ENCODE peak calls at places on chromosomes 5 and 9, in six cellular contexts. One of them, this sample, is unnamed.

GRCh38 chr5:1507016-1507375 is 16.8 kb downstream of the LPCAT1 start:
- DNase-seq in astrocyte of the spinal cord: no peak
- DNase-seq in activated T-cell treated with anti-CD3 and anti-CD28 coated beads for 1 hour: no peak
- DNase-seq in T-helper 2 cell: no peak
- DNase-seq in H9: no peak
- DNase-seq in ecto neural progenitor cell: no peak
- DNase-seq in this sample: no peak

GRCh38 chr5:165138261-165138660 is 1632.8 kb downstream of the MAT2B start:
- DNase-seq in astrocyte of the spinal cord: peak
- DNase-seq in activated T-cell treated with anti-CD3 and anti-CD28 coated beads for 1 hour: no peak
- DNase-seq in ecto neural progenitor cell: no peak
- DNase-seq in T-helper 2 cell: no peak
- DNase-seq in H9: no peak
- DNase-seq in this sample: no peak

GRCh38 chr9:108709922-108710321 is 145.9 kb downstream of the ACTL7B start:
- DNase-seq in ecto neural progenitor cell: no peak
- DNase-seq in H9: no peak
- DNase-seq in activated T-cell treated with anti-CD3 and anti-CD28 coated beads for 1 hour: no peak
- DNase-seq in T-helper 2 cell: no peak
- DNase-seq in astrocyte of the spinal cord: no peak
- DNase-seq in this sample: no peak

GRCh38 chr5:58893551-58893950 is 310.7 kb downstream of the RAB3C start:
- DNase-seq in activated T-cell treated with anti-CD3 and anti-CD28 coated beads for 1 hour: no peak
- DNase-seq in T-helper 2 cell: no peak
- DNase-seq in H9: no peak
- DNase-seq in ecto neural progenitor cell: no peak
- DNase-seq in astrocyte of the spinal cord: no peak
- DNase-seq in this sample: no peak

GRCh38 chr5:8070138-8070537 is 201.2 kb downstream of the MTRR start:
- DNase-seq in astrocyte of the spinal cord: no peak
- DNase-seq in ecto neural progenitor cell: no peak
- DNase-seq in T-helper 2 cell: no peak
- DNase-seq in activated T-cell treated with anti-CD3 and anti-CD28 coated beads for 1 hour: no peak
- DNase-seq in H9: no peak
- DNase-seq in this sample: no peak

GRCh38 chr9:124786881-124787573 is 10.1 kb downstream of the OLFML2A start:
- DNase-seq in astrocyte of the spinal cord: no peak
- DNase-seq in T-helper 2 cell: no peak
- DNase-seq in H9: no peak
- DNase-seq in activated T-cell treated with anti-CD3 and anti-CD28 coated beads for 1 hour: no peak
- DNase-seq in ecto neural progenitor cell: no peak
- DNase-seq in this sample: no peak

GRCh38 chr5:150346592-150346991 is 10.9 kb upstream of the TCOF1 start:
- DNase-seq in T-helper 2 cell: no peak
- DNase-seq in activated T-cell treated with anti-CD3 and anti-CD28 coated beads for 1 hour: no peak
- DNase-seq in H9: no peak
- DNase-seq in astrocyte of the spinal cord: no peak
- DNase-seq in ecto neural progenitor cell: no peak
- DNase-seq in this sample: no peak

GRCh38 chr5:105952875-105953274 is 1717.9 kb downstream of the EFNA5 start:
- DNase-seq in astrocyte of the spinal cord: no peak
- DNase-seq in T-helper 2 cell: no peak
- DNase-seq in H9: no peak
- DNase-seq in ecto neural progenitor cell: no peak
- DNase-seq in activated T-cell treated with anti-CD3 and anti-CD28 coated beads for 1 hour: no peak
- DNase-seq in this sample: no peak

GRCh38 chr5:134438641-134439621 is 27.2 kb upstream of the CDKN2AIPNL start:
- DNase-seq in T-helper 2 cell: no peak
- DNase-seq in ecto neural progenitor cell: no peak
- DNase-seq in H9: peak
- DNase-seq in activated T-cell treated with anti-CD3 and anti-CD28 coated beads for 1 hour: no peak
- DNase-seq in astrocyte of the spinal cord: peak
- DNase-seq in this sample: no peak

GRCh38 chr9:125246261-125246667 is 5.1 kb upstream of the HSPA5 start:
- DNase-seq in H9: no peak
- DNase-seq in ecto neural progenitor cell: no peak
- DNase-seq in astrocyte of the spinal cord: no peak
- DNase-seq in T-helper 2 cell: no peak
- DNase-seq in activated T-cell treated with anti-CD3 and anti-CD28 coated beads for 1 hour: no peak
- DNase-seq in this sample: no peak

GRCh38 chr5:140627972-140628371 is 5.0 kb downstream of the CD14 start:
- DNase-seq in ecto neural progenitor cell: no peak
- DNase-seq in activated T-cell treated with anti-CD3 and anti-CD28 coated beads for 1 hour: no peak
- DNase-seq in H9: no peak
- DNase-seq in astrocyte of the spinal cord: no peak
- DNase-seq in T-helper 2 cell: no peak
- DNase-seq in this sample: no peak

GRCh38 chr5:58582004-58582403 is 871 bp upstream of the RAB3C start:
- DNase-seq in H9: peak
- DNase-seq in ecto neural progenitor cell: peak
- DNase-seq in activated T-cell treated with anti-CD3 and anti-CD28 coated beads for 1 hour: no peak
- DNase-seq in T-helper 2 cell: no peak
- DNase-seq in astrocyte of the spinal cord: no peak
- DNase-seq in this sample: no peak

GRCh38 chr5:157020508-157021213 is 38.3 kb downstream of the HAVCR1 start:
- DNase-seq in ecto neural progenitor cell: no peak
- DNase-seq in T-helper 2 cell: no peak
- DNase-seq in astrocyte of the spinal cord: no peak
- DNase-seq in H9: no peak
- DNase-seq in activated T-cell treated with anti-CD3 and anti-CD28 coated beads for 1 hour: no peak
- DNase-seq in this sample: no peak

GRCh38 chr9:17725399-17726010 is 146.6 kb downstream of the SH3GL2 start:
- DNase-seq in astrocyte of the spinal cord: no peak
- DNase-seq in H9: no peak
- DNase-seq in ecto neural progenitor cell: no peak
- DNase-seq in T-helper 2 cell: no peak
- DNase-seq in activated T-cell treated with anti-CD3 and anti-CD28 coated beads for 1 hour: no peak
- DNase-seq in this sample: no peak

GRCh38 chr9:125536184-125537152 is 170.5 kb downstream of the MAPKAP1 start:
- DNase-seq in ecto neural progenitor cell: peak
- DNase-seq in T-helper 2 cell: no peak
- DNase-seq in astrocyte of the spinal cord: no peak
- DNase-seq in H9: no peak
- DNase-seq in activated T-cell treated with anti-CD3 and anti-CD28 coated beads for 1 hour: no peak
- DNase-seq in this sample: no peak

GRCh38 chr9:12604154-12604825 is 88.9 kb upstream of the TYRP1 start:
- DNase-seq in astrocyte of the spinal cord: peak
- DNase-seq in ecto neural progenitor cell: no peak
- DNase-seq in H9: no peak
- DNase-seq in activated T-cell treated with anti-CD3 and anti-CD28 coated beads for 1 hour: no peak
- DNase-seq in T-helper 2 cell: no peak
- DNase-seq in this sample: no peak

GRCh38 chr5:127813633-127814171 is 110.5 kb downstream of the CCDC192 start:
- DNase-seq in activated T-cell treated with anti-CD3 and anti-CD28 coated beads for 1 hour: no peak
- DNase-seq in H9: no peak
- DNase-seq in astrocyte of the spinal cord: peak
- DNase-seq in T-helper 2 cell: no peak
- DNase-seq in ecto neural progenitor cell: peak
- DNase-seq in this sample: no peak

GRCh38 chr5:154794525-154795234 is 39.5 kb downstream of the LARP1 start:
- DNase-seq in activated T-cell treated with anti-CD3 and anti-CD28 coated beads for 1 hour: no peak
- DNase-seq in H9: no peak
- DNase-seq in astrocyte of the spinal cord: peak
- DNase-seq in ecto neural progenitor cell: no peak
- DNase-seq in T-helper 2 cell: no peak
- DNase-seq in this sample: no peak

GRCh38 chr5:4984461-4984860 is 155.7 kb upstream of the ADAMTS16 start:
- DNase-seq in ecto neural progenitor cell: no peak
- DNase-seq in activated T-cell treated with anti-CD3 and anti-CD28 coated beads for 1 hour: no peak
- DNase-seq in H9: no peak
- DNase-seq in astrocyte of the spinal cord: no peak
- DNase-seq in T-helper 2 cell: no peak
- DNase-seq in this sample: no peak

GRCh38 chr5:35745666-35746065 is 111.0 kb upstream of the IL7R start:
- DNase-seq in ecto neural progenitor cell: no peak
- DNase-seq in H9: no peak
- DNase-seq in activated T-cell treated with anti-CD3 and anti-CD28 coated beads for 1 hour: no peak
- DNase-seq in astrocyte of the spinal cord: no peak
- DNase-seq in T-helper 2 cell: no peak
- DNase-seq in this sample: no peak

GRCh38 chr9:135524130-135524861 is 3.1 kb downstream of the LCN1 start:
- DNase-seq in H9: no peak
- DNase-seq in activated T-cell treated with anti-CD3 and anti-CD28 coated beads for 1 hour: no peak
- DNase-seq in astrocyte of the spinal cord: no peak
- DNase-seq in T-helper 2 cell: no peak
- DNase-seq in ecto neural progenitor cell: peak
- DNase-seq in this sample: no peak

GRCh38 chr5:90480699-90481098 is 6.0 kb downstream of the POLR3G start:
- DNase-seq in activated T-cell treated with anti-CD3 and anti-CD28 coated beads for 1 hour: no peak
- DNase-seq in T-helper 2 cell: no peak
- DNase-seq in astrocyte of the spinal cord: no peak
- DNase-seq in H9: no peak
- DNase-seq in ecto neural progenitor cell: no peak
- DNase-seq in this sample: no peak

GRCh38 chr9:87263291-87263690 is 234.4 kb upstream of the DAPK1 start:
- DNase-seq in H9: peak
- DNase-seq in ecto neural progenitor cell: peak
- DNase-seq in T-helper 2 cell: no peak
- DNase-seq in activated T-cell treated with anti-CD3 and anti-CD28 coated beads for 1 hour: no peak
- DNase-seq in astrocyte of the spinal cord: no peak
- DNase-seq in this sample: no peak

GRCh38 chr5:93342563-93343061 is 238.4 kb downstream of the NR2F1-AS1 start:
- DNase-seq in ecto neural progenitor cell: no peak
- DNase-seq in H9: no peak
- DNase-seq in T-helper 2 cell: no peak
- DNase-seq in activated T-cell treated with anti-CD3 and anti-CD28 coated beads for 1 hour: no peak
- DNase-seq in astrocyte of the spinal cord: no peak
- DNase-seq in this sample: no peak

GRCh38 chr9:136237486-136238341 is 7.9 kb downstream of the QSOX2 start:
- DNase-seq in ecto neural progenitor cell: no peak
- DNase-seq in T-helper 2 cell: no peak
- DNase-seq in activated T-cell treated with anti-CD3 and anti-CD28 coated beads for 1 hour: no peak
- DNase-seq in astrocyte of the spinal cord: no peak
- DNase-seq in H9: no peak
- DNase-seq in this sample: no peak

GRCh38 chr5:94670726-94671125 is 52.3 kb downstream of the SLF1 start:
- DNase-seq in H9: no peak
- DNase-seq in ecto neural progenitor cell: no peak
- DNase-seq in T-helper 2 cell: no peak
- DNase-seq in astrocyte of the spinal cord: no peak
- DNase-seq in activated T-cell treated with anti-CD3 and anti-CD28 coated beads for 1 hour: no peak
- DNase-seq in this sample: no peak

GRCh38 chr9:20205821-20206220 is 416.5 kb downstream of the MLLT3 start:
- DNase-seq in T-helper 2 cell: no peak
- DNase-seq in ecto neural progenitor cell: no peak
- DNase-seq in H9: no peak
- DNase-seq in activated T-cell treated with anti-CD3 and anti-CD28 coated beads for 1 hour: no peak
- DNase-seq in astrocyte of the spinal cord: peak
- DNase-seq in this sample: no peak